ENCODE peak calls at places on chromosome 22, in six cellular contexts. N is K562, E is GM12892, B is HepG2, G is GM12878, O is H1. Z is an unnamed sample.

GRCh38 chr22:25068701-25069100 is 116.2 kb downstream of the KIAA1671 start:
- DNase-seq in N (no peak), E (no peak), B (no peak), G (no peak), O (no peak), Z (no peak)

GRCh38 chr22:42919199-42919598 is 62.1 kb upstream of the ARFGAP3 start:
- DNase-seq in N (peak), E (no peak), B (peak), G (no peak), O (no peak), Z (no peak)

GRCh38 chr22:24033731-24034130 is 22.6 kb downstream of the CABIN1 start:
- DNase-seq in N (no peak), E (no peak), B (no peak), G (no peak), O (no peak), Z (no peak)

GRCh38 chr22:25388866-25389540 is 169.6 kb downstream of the CRYBB2 start:
- DNase-seq in N (no peak), E (no peak), B (peak), G (no peak), O (peak), Z (no peak)

GRCh38 chr22:36773935-36774334 is 2.0 kb downstream of the IFT27 start:
- DNase-seq in N (peak), E (no peak), B (no peak), G (no peak), O (no peak), Z (no peak)

GRCh38 chr22:20569059-20570058 is 61.9 kb downstream of the MED15 start:
- DNase-seq in N (no peak), E (no peak), B (no peak), G (peak), O (no peak), Z (no peak)

GRCh38 chr22:47335460-47335859 is 573.0 kb downstream of the TBC1D22A start:
- DNase-seq in N (no peak), E (no peak), B (no peak), G (no peak), O (no peak), Z (no peak)

GRCh38 chr22:26718905-26719304 is 61.5 kb downstream of the MIAT start:
- DNase-seq in N (no peak), E (no peak), B (no peak), G (no peak), O (no peak), Z (no peak)

GRCh38 chr22:16603448-16603768 is 10.8 kb upstream of the CCT8L2 start:
- DNase-seq in N (peak), E (no peak), B (no peak), G (no peak), O (no peak), Z (no peak)

GRCh38 chr22:46604306-46604690 is 15.9 kb upstream of the GRAMD4 start:
- DNase-seq in N (peak), E (no peak), B (no peak), G (peak), O (no peak), Z (peak)

GRCh38 chr22:24938741-24939341 is 7.7 kb downstream of the LHFPL7 start:
- DNase-seq in N (peak), E (peak), B (peak), G (no peak), O (peak), Z (peak)

GRCh38 chr22:45451988-45452387 is 38.5 kb downstream of the RIBC2 start:
- DNase-seq in N (no peak), E (no peak), B (no peak), G (no peak), O (no peak), Z (no peak)

GRCh38 chr22:19943665-19944026 is 2.0 kb upstream of the TXNRD2 start:
- DNase-seq in N (peak), E (no peak), B (peak), G (no peak), O (no peak), Z (no peak)

GRCh38 chr22:28799125-28799833 is 1.1 kb downstream of the XBP1 start:
- DNase-seq in N (peak), E (no peak), B (peak), G (no peak), O (no peak), Z (no peak)

GRCh38 chr22:30005213-30005857 is 74.9 kb upstream of the HORMAD2 start:
- DNase-seq in N (peak), E (no peak), B (peak), G (peak), O (peak), Z (no peak)

GRCh38 chr22:48393041-48393370 is 1434.7 kb downstream of the BRD1 start:
- DNase-seq in N (no peak), E (no peak), B (no peak), G (no peak), O (peak), Z (no peak)

GRCh38 chr22:33864723-33865130 is 55.5 kb downstream of the LARGE1 start:
- DNase-seq in N (no peak), E (no peak), B (peak), G (no peak), O (no peak), Z (peak)

GRCh38 chr22:36136475-36136874 is 24.1 kb downstream of the APOL3 start:
- DNase-seq in N (no peak), E (no peak), B (no peak), G (no peak), O (no peak), Z (no peak)

GRCh38 chr22:34946339-34946985 is 119.5 kb upstream of the ISX start:
- DNase-seq in N (no peak), E (no peak), B (no peak), G (peak), O (no peak), Z (no peak)

GRCh38 chr22:30304495-30305244 is 15.4 kb upstream of the CASTOR1 start:
- DNase-seq in N (no peak), E (no peak), B (no peak), G (no peak), O (no peak), Z (no peak)

GRCh38 chr22:23068096-23068831 is 2.1 kb upstream of the GNAZ start:
- DNase-seq in N (no peak), E (no peak), B (no peak), G (no peak), O (no peak), Z (no peak)

GRCh38 chr22:19942071-19942885 is 660 bp upstream of the TXNRD2 start:
- DNase-seq in N (peak), E (no peak), B (no peak), G (no peak), O (no peak), Z (no peak)

GRCh38 chr22:43885786-43886185 is 6.0 kb downstream of the PNPLA5 start:
- DNase-seq in N (no peak), E (no peak), B (no peak), G (no peak), O (no peak), Z (no peak)

GRCh38 chr22:31118046-31118820 is 4.5 kb upstream of the INPP5J start:
- DNase-seq in N (no peak), E (no peak), B (no peak), G (no peak), O (no peak), Z (no peak)

GRCh38 chr22:19958083-19959042 is 16.7 kb upstream of the TXNRD2 start:
- DNase-seq in N (no peak), E (no peak), B (no peak), G (no peak), O (no peak), Z (no peak)

GRCh38 chr22:17104336-17104935 is 16.7 kb downstream of the TMEM121B start:
- DNase-seq in N (no peak), E (no peak), B (no peak), G (no peak), O (no peak), Z (no peak)

GRCh38 chr22:45527456-45527855 is 24.8 kb downstream of the FBLN1 start:
- DNase-seq in N (no peak), E (no peak), B (no peak), G (no peak), O (no peak), Z (no peak)

GRCh38 chr22:49951986-49952896 is 8.3 kb upstream of the PIM3 start:
- DNase-seq in N (no peak), E (no peak), B (peak), G (no peak), O (no peak), Z (no peak)

GRCh38 chr22:49951678-49951985 is 8.9 kb upstream of the PIM3 start:
- DNase-seq in N (no peak), E (no peak), B (no peak), G (no peak), O (no peak), Z (no peak)

GRCh38 chr22:49950396-49950994 is 10.1 kb upstream of the PIM3 start:
- DNase-seq in N (no peak), E (no peak), B (no peak), G (no peak), O (no peak), Z (no peak)

GRCh38 chr22:49949914-49950292 is 10.7 kb upstream of the PIM3 start:
- DNase-seq in N (no peak), E (no peak), B (no peak), G (no peak), O (no peak), Z (no peak)

DNA sequence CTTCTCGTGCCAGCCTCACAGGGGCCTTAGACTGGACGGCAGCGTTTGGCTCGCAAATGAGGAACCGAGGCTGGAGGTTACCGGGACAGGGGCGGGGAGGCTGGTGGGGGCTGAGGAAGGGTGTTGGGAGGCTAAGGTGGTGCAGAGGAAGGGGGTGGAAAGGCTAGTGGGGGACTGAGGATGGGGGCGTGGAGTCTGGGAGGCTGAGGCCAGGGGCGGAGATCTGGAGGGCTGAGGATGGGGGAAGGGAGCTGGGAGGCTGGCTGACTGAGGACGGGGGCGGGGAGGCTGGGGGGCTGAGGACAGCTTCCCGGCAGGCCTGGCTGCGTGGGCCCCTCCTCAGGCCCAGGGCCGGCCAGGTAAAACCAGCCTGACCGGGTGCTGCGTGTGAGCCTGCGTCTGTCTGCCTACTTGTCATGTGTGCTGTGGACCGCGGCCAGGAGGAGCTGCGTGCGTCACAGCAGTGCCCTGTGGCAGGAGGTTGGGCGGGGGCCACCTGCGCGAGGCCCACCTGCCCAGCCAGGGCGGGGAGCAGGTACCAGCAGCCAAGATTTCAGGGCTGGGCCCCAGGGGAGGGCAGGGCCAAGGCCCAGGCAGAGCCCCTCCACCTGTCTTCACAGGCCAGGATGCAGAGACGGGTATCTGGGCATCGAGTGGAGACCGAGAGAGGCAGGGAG is 9.4 kb upstream of the PIM3 start:
- DNase-seq in N (no peak), E (no peak), B (no peak), G (no peak), O (no peak), Z (no peak)
- TF ChIP-seq POLR2AphosphoS5 in N (no peak), E (no peak), B (peak), G (no peak), O (no peak), Z (no peak)

DNA sequence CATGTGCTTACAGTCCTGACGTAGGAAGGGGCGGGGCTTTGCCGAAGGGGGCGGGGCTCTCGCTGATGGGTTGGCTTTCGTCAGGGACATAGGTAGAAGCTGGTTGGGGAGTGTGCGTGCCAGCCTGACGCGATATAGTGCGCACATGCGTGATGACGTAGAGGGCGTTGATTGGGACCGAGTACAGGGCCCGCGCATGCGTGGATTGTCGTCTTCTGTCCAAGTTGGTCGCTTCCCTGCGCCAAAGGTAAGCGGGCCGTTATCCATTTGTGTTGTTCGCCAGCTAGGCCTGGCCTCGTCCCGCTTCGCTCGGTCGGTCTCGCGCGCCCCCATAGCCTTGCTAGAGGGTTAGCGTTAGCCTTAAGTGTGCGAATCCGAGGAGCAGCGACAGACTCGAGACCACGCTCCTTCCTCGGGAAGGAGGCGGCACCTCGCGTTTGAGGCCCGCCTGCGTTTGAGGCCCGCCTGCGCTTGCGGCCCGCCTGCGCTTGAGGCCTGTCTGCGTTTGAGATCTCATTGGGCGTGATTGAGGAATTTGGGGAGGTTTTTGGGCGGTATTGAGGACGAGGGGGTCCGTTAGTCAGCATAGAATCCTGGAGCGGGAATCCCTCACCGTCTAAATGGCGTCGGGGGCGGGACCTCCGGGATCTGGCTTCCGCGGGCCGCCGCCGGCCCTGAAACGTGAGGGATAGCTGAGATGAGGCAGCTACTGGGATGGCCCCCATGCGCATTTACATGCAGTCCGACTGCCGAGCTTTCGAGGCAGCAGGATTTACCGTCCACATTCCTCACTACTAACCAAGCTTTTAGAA is at the start of gene XRCC6:
- DNase-seq in N (peak), E (peak), B (peak), G (peak), O (peak), Z (peak)
- TF ChIP-seq POLR2A in N (peak), E (peak), B (peak), G (peak), O (peak), Z (peak)

DNA sequence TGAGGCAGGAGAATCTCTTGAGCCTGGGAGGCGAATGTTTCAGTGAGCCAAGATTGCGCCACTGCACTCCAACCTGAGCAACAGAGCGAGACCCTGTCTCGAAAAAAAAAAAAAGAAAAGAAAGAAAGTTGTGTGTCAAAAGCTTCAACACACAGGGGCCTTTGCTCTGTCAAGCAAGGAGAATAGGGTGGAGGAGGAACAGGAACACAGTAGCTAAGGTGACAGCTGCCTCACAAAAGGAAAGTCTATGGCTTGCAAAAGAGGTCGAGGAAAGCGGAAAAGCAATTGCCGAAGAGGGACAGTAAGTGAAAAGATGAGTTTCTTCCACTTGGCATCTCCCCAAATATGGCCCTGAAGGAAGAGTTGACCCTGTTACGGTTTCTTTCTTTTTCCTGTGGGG is 26.5 kb upstream of the TMA7B start:
- DNase-seq in N (no peak), E (no peak), B (no peak), G (no peak), O (no peak), Z (no peak)
- TF ChIP-seq TAF1 in N (no peak), E (no peak), B (no peak), G (no peak), O (no peak), Z (no peak)

GRCh38 chr22:21726650-21727049 is 8.9 kb downstream of the YPEL1 start:
- DNase-seq in N (peak), E (peak), B (peak), G (no peak), O (peak), Z (peak)
- TF ChIP-seq POLR2AphosphoS5 in N (no peak), E (no peak), B (no peak), G (no peak), O (no peak), Z (no peak)